ENCODE peak calls at places on chromosome 1, in seven cellular contexts. I is glutamatergic neuron, X is KBM-7, P is adipocyte, V is foreskin melanocyte, G is heart left ventricle, J is myocyte. D is an unnamed sample.

GRCh38 chr1:92817986-92818764 is 13.7 kb upstream of the RPL5 start:
- DNase-seq in I (no peak), X (peak; percentile 43), P (peak; percentile 52), V (peak; percentile 40), G (no peak), J (peak; percentile 44), D (no peak)

GRCh38 chr1:240653030-240653429 is 41.1 kb upstream of the GREM2 start:
- DNase-seq in I (no peak), X (no peak), P (no peak), V (no peak), G (no peak), J (no peak), D (no peak)

GRCh38 chr1:17228619-17229018 is 20.3 kb upstream of the PADI3 start:
- DNase-seq in I (no peak), X (no peak), P (no peak), V (no peak), G (no peak), J (no peak), D (no peak)

GRCh38 chr1:55304306-55304705 is 89.1 kb upstream of the USP24 start:
- DNase-seq in I (peak; percentile 24), X (no peak), P (no peak), V (no peak), G (peak; percentile 20), J (no peak), D (no peak)

GRCh38 chr1:53485478-53486394 is 26.5 kb downstream of the DMRTB1 start:
- DNase-seq in I (peak; percentile 94), X (peak; percentile 89), P (peak; percentile 94), V (peak; percentile 31), G (peak; percentile 68), J (peak; percentile 82), D (peak; percentile 81)

GRCh38 chr1:200862713-200863415 is 9.9 kb upstream of the GPR25 start:
- DNase-seq in I (no peak), X (no peak), P (no peak), V (no peak), G (no peak), J (no peak), D (no peak)

GRCh38 chr1:38308780-38309179 is 262.2 kb upstream of the POU3F1 start:
- DNase-seq in I (no peak), X (no peak), P (no peak), V (peak; percentile 11), G (no peak), J (no peak), D (no peak)

GRCh38 chr1:208525417-208525816 is 281.2 kb upstream of the PLXNA2 start:
- DNase-seq in I (no peak), X (no peak), P (no peak), V (no peak), G (no peak), J (no peak), D (no peak)

GRCh38 chr1:204325944-204326343 is 33.8 kb downstream of the PLEKHA6 start:
- DNase-seq in I (no peak), X (no peak), P (no peak), V (no peak), G (no peak), J (no peak), D (no peak)

GRCh38 chr1:25065246-25066238 is 135.5 kb upstream of the RUNX3 start:
- DNase-seq in I (peak; percentile 24), X (no peak), P (no peak), V (peak; percentile 24), G (no peak), J (peak; percentile 15), D (no peak)

GRCh38 chr1:58622571-58622970 is 45.5 kb upstream of the TACSTD2 start:
- DNase-seq in I (no peak), X (no peak), P (no peak), V (no peak), G (no peak), J (no peak), D (no peak)

D was measured in smooth muscle cell of the brain vasculature.